ENCODE peak calls at places on chromosomes 11 and 22, in five cellular contexts. J, X, K, F and M are unnamed samples.

GRCh38 chr11:29119116-29119515 is 897.7 kb downstream of the KCNA4 start:
- DNase-seq in J (no peak), X (no peak), K (no peak), F (no peak), M (no peak)

GRCh38 chr11:12715941-12716340 is 41.7 kb downstream of the TEAD1 start:
- DNase-seq in J (no peak), X (no peak), K (no peak), F (peak), M (no peak)

GRCh38 chr11:118142809-118143208 is 9.8 kb downstream of the SCN4B start:
- DNase-seq in J (no peak), X (no peak), K (peak), F (no peak), M (no peak)

GRCh38 chr11:74770456-74770855 is 21.8 kb downstream of the RNF169 start:
- DNase-seq in J (no peak), X (no peak), K (no peak), F (no peak), M (no peak)

GRCh38 chr11:69050592-69051380 is 2.1 kb downstream of the TPCN2 start:
- DNase-seq in J (no peak), X (no peak), K (no peak), F (peak), M (no peak)

GRCh38 chr22:23789638-23790037 is 2.9 kb downstream of the SMARCB1 start:
- DNase-seq in J (no peak), X (no peak), K (peak), F (peak), M (no peak)

GRCh38 chr22:30036656-30037055 is 43.6 kb upstream of the HORMAD2 start:
- DNase-seq in J (no peak), X (no peak), K (no peak), F (no peak), M (no peak)

GRCh38 chr11:64436025-64436424 is 77.1 kb downstream of the RPS6KA4 start:
- DNase-seq in J (no peak), X (no peak), K (peak), F (peak), M (no peak)

GRCh38 chr11:95505927-95506426 is 275.0 kb upstream of the SESN3 start:
- DNase-seq in J (no peak), X (no peak), K (no peak), F (no peak), M (no peak)

GRCh38 chr22:44661659-44662569 is 40.1 kb upstream of the PRR5 start:
- DNase-seq in J (no peak), X (no peak), K (peak), F (peak), M (no peak)

GRCh38 chr11:88553204-88553603 is 215.7 kb upstream of the CTSC start:
- DNase-seq in J (no peak), X (no peak), K (no peak), F (no peak), M (no peak)

DNA sequence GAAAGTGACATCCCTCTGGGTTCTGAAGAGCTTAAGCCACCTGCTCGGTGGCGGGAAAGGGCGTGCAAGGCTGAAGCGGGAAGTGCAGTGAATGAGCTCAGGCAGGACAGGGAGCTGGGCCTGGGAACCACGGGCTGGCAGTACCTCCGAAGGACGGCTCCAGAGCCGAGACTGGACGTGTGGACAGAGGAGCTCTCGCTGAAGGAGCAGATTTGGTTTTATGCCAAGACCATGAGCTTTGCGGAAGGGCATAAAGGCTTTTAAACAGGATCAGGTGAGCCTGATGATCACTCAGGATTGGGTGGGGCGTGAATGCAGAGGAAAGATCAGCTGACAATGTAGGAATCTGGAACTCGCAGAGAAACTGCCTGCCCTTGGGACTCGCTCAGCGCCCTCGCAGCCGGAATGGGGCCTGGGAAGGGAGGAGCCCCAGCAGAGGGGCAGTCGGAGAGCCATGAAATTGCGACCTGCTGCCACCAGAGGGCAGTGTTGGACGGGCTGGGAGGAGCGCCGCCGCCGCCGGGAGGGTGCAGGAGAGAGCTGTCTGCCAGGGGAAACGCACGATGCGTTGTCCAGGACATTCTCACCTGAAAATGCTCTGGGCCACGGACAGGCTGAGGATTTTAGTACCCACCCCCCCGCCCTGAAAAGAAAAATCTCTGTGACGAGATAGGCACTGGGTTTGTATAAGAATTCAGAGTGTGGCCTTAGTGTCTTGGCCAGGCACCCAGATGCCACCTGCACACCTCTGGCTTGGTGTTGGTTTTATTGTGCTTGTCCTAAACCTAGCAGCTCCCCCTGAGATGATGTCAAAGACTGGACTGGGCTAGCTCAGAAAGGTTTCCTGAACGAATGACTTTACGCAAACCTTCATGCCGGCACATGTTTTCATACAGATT is 324.4 kb downstream of the NTM start:
- DNase-seq in J (peak), X (peak), K (peak), F (peak), M (peak)
- H3K4me3 ChIP-seq in J (no peak), X (no peak), K (peak), F (no peak), M (no peak)

GRCh38 chr11:102317099-102317767 is at the start of gene BIRC3:
- DNase-seq in J (peak), X (peak), K (peak), F (peak), M (peak)
- TF ChIP-seq CTCF in J (no peak), X (peak), K (peak), F (peak), M (no peak)

GRCh38 chr11:57764972-57765371 is 3.4 kb downstream of the CTNND1 start:
- DNase-seq in J (no peak), X (no peak), K (no peak), F (no peak), M (no peak)
- H3K4me3 ChIP-seq in J (no peak), X (peak), K (peak), F (peak), M (peak)

DNA sequence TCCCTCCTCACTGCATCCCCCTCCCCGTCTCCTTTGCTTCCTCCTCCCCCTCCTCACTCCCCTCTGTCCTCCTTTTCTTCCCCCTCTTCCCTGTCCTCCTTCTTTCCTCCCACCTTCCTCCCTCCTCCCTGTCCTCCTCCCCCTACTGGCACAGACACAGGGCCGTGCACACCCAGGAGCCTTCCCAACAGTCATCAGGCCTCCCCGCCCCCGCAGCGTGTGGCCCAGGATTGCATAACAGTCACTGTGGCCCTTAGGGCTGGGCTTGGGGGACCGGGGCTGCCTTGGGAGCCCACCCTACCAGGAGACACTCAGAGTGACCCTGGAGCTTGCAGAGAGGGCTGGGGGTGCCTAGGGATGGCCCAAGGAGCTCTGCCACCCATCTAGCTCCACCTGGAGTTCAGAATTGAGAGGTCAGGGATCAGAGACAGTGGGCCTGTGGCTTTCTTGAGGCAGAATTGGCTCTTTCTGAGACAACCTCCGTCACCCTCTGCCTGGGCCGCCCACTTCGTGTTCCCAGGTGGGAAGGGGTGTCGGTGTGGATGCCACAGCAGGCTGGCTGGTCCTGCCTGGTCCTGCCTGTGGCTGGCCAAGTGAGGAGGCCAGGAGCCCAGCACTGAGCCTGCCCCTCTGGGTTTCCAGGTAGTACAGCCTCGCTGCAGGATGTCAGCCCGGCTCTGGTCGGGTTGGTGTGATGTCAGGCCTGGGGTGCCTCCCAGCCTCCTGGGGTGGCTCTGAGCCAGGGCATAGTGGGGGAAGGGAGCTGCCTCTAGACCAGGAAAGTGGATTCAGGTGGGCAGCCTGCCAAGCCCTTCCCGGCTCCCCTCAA is 1.6 kb downstream of the SPI1 start:
- DNase-seq in J (no peak), X (no peak), K (peak), F (peak), M (no peak)
- TF ChIP-seq CTCF in J (no peak), X (no peak), K (no peak), F (no peak), M (no peak)

DNA sequence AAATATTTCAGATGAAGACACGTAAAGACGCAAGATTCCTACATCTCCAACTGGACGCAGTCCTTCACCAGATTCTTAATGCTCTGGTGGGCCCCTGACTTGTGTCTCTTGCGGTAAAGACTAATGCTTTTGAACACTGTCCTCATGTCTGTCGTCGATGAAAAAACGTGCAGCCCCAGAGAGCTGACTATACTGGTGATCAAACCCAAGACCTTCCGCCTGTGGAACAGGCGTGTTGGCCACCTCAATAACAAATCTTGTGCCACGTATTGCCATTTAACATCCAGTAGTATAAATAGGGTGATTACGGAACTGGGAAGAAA is 45.5 kb downstream of the OR4D9 start:
- DNase-seq in J (no peak), X (peak), K (no peak), F (no peak), M (no peak)
- H3K4me3 ChIP-seq in J (no peak), X (peak), K (peak), F (no peak), M (no peak)

DNA sequence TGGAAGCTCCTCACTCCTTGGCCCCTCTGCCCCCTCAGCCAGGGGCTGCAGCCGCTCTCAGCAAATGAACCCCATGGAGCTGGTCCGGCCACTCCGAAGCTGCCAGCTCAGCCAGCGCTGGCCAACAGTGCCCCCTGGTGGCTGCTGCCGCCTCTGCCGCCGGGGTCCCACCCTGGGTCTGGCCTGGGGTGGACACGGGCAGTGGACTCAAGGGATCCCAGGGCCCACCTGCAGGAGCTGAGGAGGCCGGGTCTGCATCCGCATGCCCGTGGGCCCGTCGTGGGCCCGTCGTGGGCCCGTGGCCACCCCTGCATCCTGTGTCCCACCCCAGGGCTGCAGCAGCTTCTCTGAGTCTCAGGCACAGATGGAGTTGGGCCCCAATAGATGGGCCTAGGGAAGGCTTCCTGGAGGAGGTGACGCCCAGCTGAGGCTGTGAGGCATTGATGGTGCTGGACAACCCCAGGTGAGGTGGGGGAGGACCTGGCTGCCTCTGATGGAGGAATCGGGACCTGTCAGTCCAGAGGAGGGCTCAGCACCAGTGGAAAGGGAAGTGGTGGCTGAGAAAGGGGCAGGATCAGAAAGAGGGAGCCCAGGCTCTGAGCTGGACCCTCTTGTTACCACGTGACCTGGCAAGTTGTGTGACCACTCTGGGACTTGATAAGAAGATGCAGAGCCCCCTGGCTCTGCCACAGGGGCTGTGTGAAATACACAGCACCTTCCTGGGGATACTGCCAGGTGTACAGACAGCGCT is 522.3 kb downstream of the BRD1 start:
- DNase-seq in J (peak), X (peak), K (peak), F (no peak), M (peak)
- TF ChIP-seq CTCF in J (peak), X (peak), K (peak), F (peak), M (peak)